ENCODE peak calls at places on chromosomes 16 and 17, in eight cellular contexts. One of them, this sample, is unnamed.

GRCh38 chr17:46157443-46158107 is 35.7 kb downstream of the KANSL1 start:
- DNase-seq in Kasumi-1: no peak
- DNase-seq in cardiac muscle cell: no peak
- DNase-seq in activated CD8-positive, alpha-beta T cell treated with anti-CD3 and anti-CD28 coated beads for 36 hours: no peak
- DNase-seq in COLO829: no peak
- DNase-seq in stimulated activated naive CD8-positive, alpha-beta T cell treated with anti-CD3 and anti-CD28 coated beads, Interleukin-15, Interleukin-2, amounts not matched to agents 100 U/mL and 50 U/mL, for 24 hours: no peak
- DNase-seq in activated T-cell treated with anti-CD3 and anti-CD28 coated beads, Interleukin-2, amount 50 U/mL, for 72 hours: no peak
- DNase-seq in NCI-H1694 treated with DMSO at 0.1 percent for 48 hours: no peak
- DNase-seq in this sample: no peak

GRCh38 chr16:1316033-1316405 is 6.6 kb downstream of the UBE2I start:
- DNase-seq in COLO829: no peak
- DNase-seq in stimulated activated naive CD8-positive, alpha-beta T cell treated with anti-CD3 and anti-CD28 coated beads, Interleukin-15, Interleukin-2, amounts not matched to agents 100 U/mL and 50 U/mL, for 24 hours: no peak
- DNase-seq in cardiac muscle cell: no peak
- DNase-seq in Kasumi-1: no peak
- DNase-seq in activated T-cell treated with anti-CD3 and anti-CD28 coated beads, Interleukin-2, amount 50 U/mL, for 72 hours: no peak
- DNase-seq in activated CD8-positive, alpha-beta T cell treated with anti-CD3 and anti-CD28 coated beads for 36 hours: no peak
- DNase-seq in NCI-H1694 treated with DMSO at 0.1 percent for 48 hours: no peak
- DNase-seq in this sample: no peak

GRCh38 chr16:50553182-50553710 is 5.0 kb downstream of the NKD1 start:
- DNase-seq in cardiac muscle cell: no peak
- DNase-seq in activated CD8-positive, alpha-beta T cell treated with anti-CD3 and anti-CD28 coated beads for 36 hours: no peak
- DNase-seq in NCI-H1694 treated with DMSO at 0.1 percent for 48 hours: peak; percentile 24
- DNase-seq in COLO829: no peak
- DNase-seq in Kasumi-1: no peak
- DNase-seq in activated T-cell treated with anti-CD3 and anti-CD28 coated beads, Interleukin-2, amount 50 U/mL, for 72 hours: no peak
- DNase-seq in stimulated activated naive CD8-positive, alpha-beta T cell treated with anti-CD3 and anti-CD28 coated beads, Interleukin-15, Interleukin-2, amounts not matched to agents 100 U/mL and 50 U/mL, for 24 hours: no peak
- DNase-seq in this sample: no peak

GRCh38 chr17:50476545-50477315 is 1.9 kb upstream of the RSAD1 start:
- DNase-seq in COLO829: no peak
- DNase-seq in stimulated activated naive CD8-positive, alpha-beta T cell treated with anti-CD3 and anti-CD28 coated beads, Interleukin-15, Interleukin-2, amounts not matched to agents 100 U/mL and 50 U/mL, for 24 hours: no peak
- DNase-seq in NCI-H1694 treated with DMSO at 0.1 percent for 48 hours: no peak
- DNase-seq in activated CD8-positive, alpha-beta T cell treated with anti-CD3 and anti-CD28 coated beads for 36 hours: no peak
- DNase-seq in activated T-cell treated with anti-CD3 and anti-CD28 coated beads, Interleukin-2, amount 50 U/mL, for 72 hours: no peak
- DNase-seq in Kasumi-1: no peak
- DNase-seq in cardiac muscle cell: no peak
- DNase-seq in this sample: no peak

GRCh38 chr16:24077292-24077691 is 178.8 kb upstream of the CACNG3 start:
- DNase-seq in COLO829: no peak
- DNase-seq in activated CD8-positive, alpha-beta T cell treated with anti-CD3 and anti-CD28 coated beads for 36 hours: no peak
- DNase-seq in activated T-cell treated with anti-CD3 and anti-CD28 coated beads, Interleukin-2, amount 50 U/mL, for 72 hours: no peak
- DNase-seq in cardiac muscle cell: no peak
- DNase-seq in stimulated activated naive CD8-positive, alpha-beta T cell treated with anti-CD3 and anti-CD28 coated beads, Interleukin-15, Interleukin-2, amounts not matched to agents 100 U/mL and 50 U/mL, for 24 hours: no peak
- DNase-seq in NCI-H1694 treated with DMSO at 0.1 percent for 48 hours: no peak
- DNase-seq in Kasumi-1: no peak
- DNase-seq in this sample: no peak

GRCh38 chr16:56742030-56742984 is 12.4 kb downstream of the NUP93 start:
- DNase-seq in activated T-cell treated with anti-CD3 and anti-CD28 coated beads, Interleukin-2, amount 50 U/mL, for 72 hours: no peak
- DNase-seq in NCI-H1694 treated with DMSO at 0.1 percent for 48 hours: no peak
- DNase-seq in Kasumi-1: no peak
- DNase-seq in activated CD8-positive, alpha-beta T cell treated with anti-CD3 and anti-CD28 coated beads for 36 hours: no peak
- DNase-seq in stimulated activated naive CD8-positive, alpha-beta T cell treated with anti-CD3 and anti-CD28 coated beads, Interleukin-15, Interleukin-2, amounts not matched to agents 100 U/mL and 50 U/mL, for 24 hours: no peak
- DNase-seq in COLO829: no peak
- DNase-seq in cardiac muscle cell: no peak
- DNase-seq in this sample: peak; percentile 28

GRCh38 chr17:31369266-31369665 is 22.2 kb upstream of the RAB11FIP4 start:
- DNase-seq in activated T-cell treated with anti-CD3 and anti-CD28 coated beads, Interleukin-2, amount 50 U/mL, for 72 hours: no peak
- DNase-seq in activated CD8-positive, alpha-beta T cell treated with anti-CD3 and anti-CD28 coated beads for 36 hours: no peak
- DNase-seq in COLO829: no peak
- DNase-seq in Kasumi-1: no peak
- DNase-seq in cardiac muscle cell: no peak
- DNase-seq in NCI-H1694 treated with DMSO at 0.1 percent for 48 hours: no peak
- DNase-seq in stimulated activated naive CD8-positive, alpha-beta T cell treated with anti-CD3 and anti-CD28 coated beads, Interleukin-15, Interleukin-2, amounts not matched to agents 100 U/mL and 50 U/mL, for 24 hours: no peak
- DNase-seq in this sample: no peak

GRCh38 chr17:77214743-77215142 is 74.0 kb downstream of the SEC14L1 start:
- DNase-seq in stimulated activated naive CD8-positive, alpha-beta T cell treated with anti-CD3 and anti-CD28 coated beads, Interleukin-15, Interleukin-2, amounts not matched to agents 100 U/mL and 50 U/mL, for 24 hours: no peak
- DNase-seq in Kasumi-1: peak; percentile 74
- DNase-seq in cardiac muscle cell: peak; percentile 73
- DNase-seq in activated CD8-positive, alpha-beta T cell treated with anti-CD3 and anti-CD28 coated beads for 36 hours: peak; percentile 48
- DNase-seq in NCI-H1694 treated with DMSO at 0.1 percent for 48 hours: peak; percentile 8
- DNase-seq in activated T-cell treated with anti-CD3 and anti-CD28 coated beads, Interleukin-2, amount 50 U/mL, for 72 hours: no peak
- DNase-seq in COLO829: no peak
- DNase-seq in this sample: peak; percentile 54

GRCh38 chr17:65013613-65014391 is 42.7 kb downstream of the GNA13 start:
- DNase-seq in cardiac muscle cell: no peak
- DNase-seq in Kasumi-1: peak; percentile 29
- DNase-seq in NCI-H1694 treated with DMSO at 0.1 percent for 48 hours: no peak
- DNase-seq in COLO829: peak; percentile 77
- DNase-seq in activated T-cell treated with anti-CD3 and anti-CD28 coated beads, Interleukin-2, amount 50 U/mL, for 72 hours: peak; percentile 57
- DNase-seq in activated CD8-positive, alpha-beta T cell treated with anti-CD3 and anti-CD28 coated beads for 36 hours: peak; percentile 73
- DNase-seq in stimulated activated naive CD8-positive, alpha-beta T cell treated with anti-CD3 and anti-CD28 coated beads, Interleukin-15, Interleukin-2, amounts not matched to agents 100 U/mL and 50 U/mL, for 24 hours: peak; percentile 38
- DNase-seq in this sample: no peak

GRCh38 chr16:66367968-66368891 is 1.7 kb downstream of the CDH5 start:
- DNase-seq in activated T-cell treated with anti-CD3 and anti-CD28 coated beads, Interleukin-2, amount 50 U/mL, for 72 hours: no peak
- DNase-seq in COLO829: no peak
- DNase-seq in cardiac muscle cell: no peak
- DNase-seq in NCI-H1694 treated with DMSO at 0.1 percent for 48 hours: no peak
- DNase-seq in Kasumi-1: no peak
- DNase-seq in stimulated activated naive CD8-positive, alpha-beta T cell treated with anti-CD3 and anti-CD28 coated beads, Interleukin-15, Interleukin-2, amounts not matched to agents 100 U/mL and 50 U/mL, for 24 hours: no peak
- DNase-seq in activated CD8-positive, alpha-beta T cell treated with anti-CD3 and anti-CD28 coated beads for 36 hours: no peak
- DNase-seq in this sample: no peak

GRCh38 chr16:4529085-4530060 is 9.2 kb downstream of the CDIP1 start:
- DNase-seq in Kasumi-1: no peak
- DNase-seq in stimulated activated naive CD8-positive, alpha-beta T cell treated with anti-CD3 and anti-CD28 coated beads, Interleukin-15, Interleukin-2, amounts not matched to agents 100 U/mL and 50 U/mL, for 24 hours: no peak
- DNase-seq in NCI-H1694 treated with DMSO at 0.1 percent for 48 hours: no peak
- DNase-seq in COLO829: no peak
- DNase-seq in activated CD8-positive, alpha-beta T cell treated with anti-CD3 and anti-CD28 coated beads for 36 hours: peak; percentile 54
- DNase-seq in activated T-cell treated with anti-CD3 and anti-CD28 coated beads, Interleukin-2, amount 50 U/mL, for 72 hours: peak; percentile 36
- DNase-seq in cardiac muscle cell: peak; percentile 54
- DNase-seq in this sample: no peak

GRCh38 chr17:17570798-17571716 is 20.5 kb downstream of the PEMT start:
- DNase-seq in stimulated activated naive CD8-positive, alpha-beta T cell treated with anti-CD3 and anti-CD28 coated beads, Interleukin-15, Interleukin-2, amounts not matched to agents 100 U/mL and 50 U/mL, for 24 hours: no peak
- DNase-seq in NCI-H1694 treated with DMSO at 0.1 percent for 48 hours: no peak
- DNase-seq in activated CD8-positive, alpha-beta T cell treated with anti-CD3 and anti-CD28 coated beads for 36 hours: no peak
- DNase-seq in COLO829: no peak
- DNase-seq in cardiac muscle cell: no peak
- DNase-seq in Kasumi-1: no peak
- DNase-seq in activated T-cell treated with anti-CD3 and anti-CD28 coated beads, Interleukin-2, amount 50 U/mL, for 72 hours: no peak
- DNase-seq in this sample: no peak

GRCh38 chr16:15483857-15484256 is 49.5 kb downstream of the BMERB1 start:
- DNase-seq in cardiac muscle cell: no peak
- DNase-seq in Kasumi-1: no peak
- DNase-seq in stimulated activated naive CD8-positive, alpha-beta T cell treated with anti-CD3 and anti-CD28 coated beads, Interleukin-15, Interleukin-2, amounts not matched to agents 100 U/mL and 50 U/mL, for 24 hours: no peak
- DNase-seq in activated CD8-positive, alpha-beta T cell treated with anti-CD3 and anti-CD28 coated beads for 36 hours: no peak
- DNase-seq in NCI-H1694 treated with DMSO at 0.1 percent for 48 hours: no peak
- DNase-seq in activated T-cell treated with anti-CD3 and anti-CD28 coated beads, Interleukin-2, amount 50 U/mL, for 72 hours: no peak
- DNase-seq in COLO829: no peak
- DNase-seq in this sample: no peak

GRCh38 chr17:6592193-6592592 is 35.8 kb upstream of the PITPNM3 start:
- DNase-seq in activated T-cell treated with anti-CD3 and anti-CD28 coated beads, Interleukin-2, amount 50 U/mL, for 72 hours: no peak
- DNase-seq in stimulated activated naive CD8-positive, alpha-beta T cell treated with anti-CD3 and anti-CD28 coated beads, Interleukin-15, Interleukin-2, amounts not matched to agents 100 U/mL and 50 U/mL, for 24 hours: no peak
- DNase-seq in COLO829: no peak
- DNase-seq in activated CD8-positive, alpha-beta T cell treated with anti-CD3 and anti-CD28 coated beads for 36 hours: no peak
- DNase-seq in NCI-H1694 treated with DMSO at 0.1 percent for 48 hours: no peak
- DNase-seq in Kasumi-1: no peak
- DNase-seq in cardiac muscle cell: no peak
- DNase-seq in this sample: no peak

GRCh38 chr17:64159051-64159590 is 29.2 kb upstream of the ERN1 start:
- DNase-seq in Kasumi-1: no peak
- DNase-seq in activated T-cell treated with anti-CD3 and anti-CD28 coated beads, Interleukin-2, amount 50 U/mL, for 72 hours: no peak
- DNase-seq in activated CD8-positive, alpha-beta T cell treated with anti-CD3 and anti-CD28 coated beads for 36 hours: no peak
- DNase-seq in stimulated activated naive CD8-positive, alpha-beta T cell treated with anti-CD3 and anti-CD28 coated beads, Interleukin-15, Interleukin-2, amounts not matched to agents 100 U/mL and 50 U/mL, for 24 hours: no peak
- DNase-seq in cardiac muscle cell: no peak
- DNase-seq in COLO829: no peak
- DNase-seq in NCI-H1694 treated with DMSO at 0.1 percent for 48 hours: no peak
- DNase-seq in this sample: no peak